ENCODE peak calls at places on chromosomes 11 and 22, in four cellular contexts. S, W, V and L are unnamed samples.

GRCh38 chr22:50146440-50147228 is 23.9 kb upstream of the PANX2 start:
- DNase-seq in W (peak), V (no peak), S (no peak), L (no peak)

GRCh38 chr11:102046841-102047240 is 396 bp upstream of the CFAP300 start:
- DNase-seq in W (no peak), S (no peak), V (no peak), L (no peak)

GRCh38 chr11:112837162-112837826 is 123.9 kb upstream of the NCAM1 start:
- DNase-seq in W (peak), V (peak), S (no peak), L (no peak)

GRCh38 chr11:46252373-46252914 is 25.0 kb upstream of the CREB3L1 start:
- DNase-seq in W (no peak), V (peak), S (no peak), L (no peak)

GRCh38 chr11:112288021-112288420 is 27.4 kb upstream of the PLET1 start:
- DNase-seq in S (no peak), V (no peak), W (no peak), L (no peak)

GRCh38 chr22:49534386-49534785 is 293.3 kb downstream of the BRD1 start:
- DNase-seq in S (no peak), V (no peak), W (no peak), L (no peak)

GRCh38 chr11:7533199-7534029 is 19.6 kb downstream of the PPFIBP2 start:
- DNase-seq in S (no peak), V (no peak), W (no peak), L (no peak)

GRCh38 chr11:71433648-71434450 is 14.3 kb downstream of the DHCR7 start:
- DNase-seq in S (no peak), V (no peak), W (peak), L (no peak)

GRCh38 chr22:25845985-25846745 is 104.2 kb downstream of the MYO18B start:
- DNase-seq in S (no peak), W (no peak), V (no peak), L (peak)

GRCh38 chr11:85809881-85810280 is 1.1 kb downstream of the SYTL2 start:
- DNase-seq in S (no peak), V (no peak), W (no peak), L (peak)

GRCh38 chr22:29700206-29700948 is 19.4 kb upstream of the CABP7 start:
- DNase-seq in V (no peak), S (no peak), W (no peak), L (no peak)

GRCh38 chr11:2530855-2531200 is 86.0 kb downstream of the KCNQ1 start:
- DNase-seq in V (no peak), W (peak), S (no peak), L (no peak)

GRCh38 chr11:11467278-11467677 is 114.2 kb upstream of the CSNK2A3 start:
- DNase-seq in W (peak), S (no peak), V (no peak), L (no peak)

GRCh38 chr22:24706050-24706449 is 68.5 kb downstream of the PIWIL3 start:
- DNase-seq in V (no peak), S (no peak), W (no peak), L (no peak)

GRCh38 chr22:32920032-32920628 is 118.6 kb downstream of the TIMP3 start:
- DNase-seq in V (no peak), W (peak), S (no peak), L (no peak)

GRCh38 chr11:1953489-1954284 is 6.6 kb downstream of the MRPL23 start:
- DNase-seq in S (no peak), W (no peak), V (no peak), L (no peak)

GRCh38 chr11:67117667-67118058 is 1.4 kb upstream of the KDM2A start:
- DNase-seq in V (no peak), S (peak), W (peak), L (peak)

GRCh38 chr11:17798253-17798652 is 63.7 kb downstream of the KCNC1 start:
- DNase-seq in W (peak), S (no peak), V (no peak), L (no peak)

GRCh38 chr11:66090288-66090687 is 20.2 kb downstream of the PACS1 start:
- DNase-seq in S (no peak), W (no peak), V (no peak), L (no peak)

GRCh38 chr22:32897400-32897799 is 95.9 kb downstream of the TIMP3 start:
- DNase-seq in V (no peak), S (no peak), W (no peak), L (no peak)

GRCh38 chr11:69642913-69643632 is 2.1 kb downstream of the CCND1 start:
- DNase-seq in W (peak), V (peak), S (peak), L (peak)